ENCODE peak calls at places on chromosomes 2 and 18, in four cellular contexts. W is HCT116, Z is thoracic aorta, M is IMR-90. D is an unnamed sample.

GRCh38 chr2:185215497-185215896 is 523.1 kb upstream of the FSIP2 start:
- DNase-seq in W (no peak), Z (no peak), M (no peak), D (no peak)

GRCh38 chr18:468841-469796 is 31.4 kb downstream of the COLEC12 start:
- DNase-seq in M (no peak), Z (no peak), W (no peak), D (no peak)

GRCh38 chr2:37800176-37800835 is 124.8 kb upstream of the RMDN2 start:
- DNase-seq in M (no peak), W (no peak), Z (no peak), D (no peak)

GRCh38 chr18:77191241-77191751 is 58.4 kb upstream of the GALR1 start:
- DNase-seq in M (peak; percentile 68), Z (no peak), W (no peak), D (no peak)

GRCh38 chr2:159738509-159739390 is 26.4 kb downstream of the MARCHF7 start:
- DNase-seq in W (no peak), M (no peak), Z (no peak), D (no peak)

GRCh38 chr2:171260471-171261424 is 100.1 kb upstream of the TLK1 start:
- DNase-seq in W (no peak), M (no peak), Z (no peak), D (no peak)

GRCh38 chr2:20196053-20196880 is 28.7 kb downstream of the SDC1 start:
- DNase-seq in Z (no peak), W (no peak), M (no peak), D (peak; percentile 40)

GRCh38 chr2:121502246-121502645 is 28.4 kb upstream of the RNU4ATAC start:
- DNase-seq in Z (no peak), M (peak; percentile 73), W (no peak), D (no peak)

GRCh38 chr2:194003911-194004310 is 1653.1 kb upstream of the SLC39A10 start:
- DNase-seq in W (no peak), Z (no peak), M (no peak), D (no peak)

GRCh38 chr2:67272195-67272594 is 124.9 kb upstream of the ETAA1 start:
- DNase-seq in M (peak; percentile 66), W (no peak), Z (no peak), D (no peak)

GRCh38 chr2:14827226-14828023 is 194.9 kb downstream of the LRATD1 start:
- DNase-seq in W (no peak), M (peak; percentile 1), Z (no peak), D (no peak)

GRCh38 chr2:98028931-98029717 is 33.4 kb upstream of the TMEM131 start:
- DNase-seq in M (no peak), Z (no peak), W (no peak), D (no peak)

GRCh38 chr18:28837100-28837499 is 660.2 kb upstream of the CDH2 start:
- DNase-seq in M (no peak), W (no peak), Z (no peak), D (no peak)

GRCh38 chr2:229408356-229408755 is 137.3 kb upstream of the PID1 start:
- DNase-seq in M (peak; percentile 91), W (peak; percentile 85), Z (peak; percentile 48), D (peak; percentile 19)

GRCh38 chr2:197024206-197024605 is 97.7 kb upstream of the PGAP1 start:
- DNase-seq in Z (no peak), M (peak; percentile 13), W (no peak), D (no peak)

GRCh38 chr2:143329288-143329687 is 200.1 kb downstream of the ARHGAP15 start:
- DNase-seq in Z (no peak), W (no peak), M (no peak), D (no peak)

GRCh38 chr18:26843760-26844159 is 21.7 kb downstream of the AQP4 start:
- DNase-seq in Z (no peak), W (no peak), M (no peak), D (no peak)

GRCh38 chr18:55753643-55754255 is 165.8 kb upstream of the TCF4 start:
- DNase-seq in Z (no peak), W (no peak), M (peak; percentile 45), D (no peak)

DNA sequence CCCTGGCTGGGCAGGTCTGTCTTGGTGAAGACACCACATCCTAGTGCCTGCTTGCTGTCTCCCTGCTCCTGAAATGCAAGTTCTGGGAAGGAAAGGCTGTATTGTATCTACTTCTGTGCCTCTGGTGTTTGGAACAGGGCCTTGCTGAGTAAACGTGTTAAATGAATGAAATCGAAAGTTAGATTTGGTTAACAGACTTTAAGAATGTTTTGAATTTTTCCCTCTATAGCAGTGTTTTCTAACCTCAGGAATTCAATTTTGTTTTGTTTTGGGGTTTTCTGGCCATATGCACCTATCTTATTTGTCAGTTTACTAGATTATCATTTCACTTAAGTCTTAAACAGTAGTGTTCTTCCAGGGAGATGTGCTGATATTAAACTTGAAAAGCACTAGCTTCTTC is 20.7 kb downstream of the FARP2 start:
- DNase-seq in M (no peak), Z (no peak), W (no peak), D (no peak)
- H3K4me1 ChIP-seq in M (peaks cover 15% of the 10 kb centered on the region), Z (peaks cover 49% of the 10 kb centered on the region), W (peaks cover 10% of the 10 kb centered on the region), D (peaks cover 61% of the 10 kb centered on the region)

DNA sequence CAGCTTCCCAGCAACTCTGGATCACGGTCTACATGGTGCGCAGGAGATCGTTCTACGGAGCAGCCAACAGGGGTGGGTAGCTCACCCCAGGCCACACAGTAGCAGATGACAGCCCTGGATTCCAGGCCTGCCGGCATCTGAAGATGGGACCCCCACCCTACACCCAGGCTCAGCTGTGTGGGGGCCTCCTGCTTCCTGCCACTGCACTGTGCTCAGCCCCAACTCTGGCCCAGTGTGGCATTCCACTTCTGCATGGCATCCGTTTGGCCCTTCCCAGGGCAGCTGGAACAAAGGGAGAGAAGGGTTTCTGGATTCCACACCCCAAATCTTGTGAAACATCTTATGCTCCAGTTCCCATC is 9.1 kb downstream of the PER2 start:
- DNase-seq in Z (no peak), M (no peak), W (no peak), D (no peak)
- H3K4me1 ChIP-seq in Z (peaks cover 27% of the 10 kb centered on the region), M (no peaks in the 10 kb centered on the region), W (no peaks in the 10 kb centered on the region), D (peaks cover 25% of the 10 kb centered on the region)

GRCh38 chr2:60316381-60317028 is 236.9 kb downstream of the BCL11A start:
- DNase-seq in Z (no peak), M (no peak), W (no peak), D (peak; percentile 15)

GRCh38 chr2:60318544-60318943 is 234.9 kb downstream of the BCL11A start:
- DNase-seq in Z (no peak), W (no peak), M (no peak), D (no peak)

GRCh38 chr2:60317029-60317386 is 236.4 kb downstream of the BCL11A start:
- DNase-seq in Z (no peak), W (no peak), M (no peak), D (no peak)

GRCh38 chr2:60317831-60318230 is 235.6 kb downstream of the BCL11A start:
- DNase-seq in Z (no peak), W (no peak), M (no peak), D (no peak)

GRCh38 chr2:60319031-60319547 is 234.4 kb downstream of the BCL11A start:
- DNase-seq in W (no peak), M (no peak), Z (no peak), D (no peak)
- H3K4me1 ChIP-seq in W (no peaks in the 10 kb centered on the region), M (no peaks in the 10 kb centered on the region), Z (no peaks in the 10 kb centered on the region), D (peaks cover 15% of the 10 kb centered on the region)

DNA sequence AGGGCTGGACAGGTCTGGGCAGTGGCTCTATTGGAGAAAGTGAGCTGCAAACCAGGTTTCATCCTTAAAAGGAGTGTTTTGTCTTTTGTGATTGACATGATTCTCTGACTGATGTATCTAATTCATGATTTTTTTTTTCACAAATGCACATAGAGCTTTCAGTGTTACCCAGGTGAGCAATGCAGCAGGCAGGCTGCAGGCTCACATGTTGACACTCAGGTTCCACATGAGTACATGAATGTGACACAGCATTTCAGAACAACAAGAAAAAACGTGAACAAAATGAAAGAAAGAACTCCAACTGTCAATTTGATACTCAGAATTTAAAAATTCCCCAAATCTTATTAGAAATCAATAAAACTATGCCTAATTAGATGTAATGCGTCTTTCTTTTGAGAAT is 430.2 kb downstream of the LPIN1 start:
- DNase-seq in M (no peak), Z (no peak), W (no peak), D (no peak)
- H3K4me1 ChIP-seq in M (peaks cover 11% of the 10 kb centered on the region), Z (peaks cover 15% of the 10 kb centered on the region), W (peaks cover 12% of the 10 kb centered on the region), D (peaks cover 4% of the 10 kb centered on the region)

GRCh38 chr2:141062443-141062842 is 1068.4 kb downstream of the LRP1B start:
- DNase-seq in Z (no peak), M (no peak), W (no peak), D (peak; percentile 16)
- H3K4me1 ChIP-seq in Z (no peaks in the 10 kb centered on the region), M (no peaks in the 10 kb centered on the region), W (no peaks in the 10 kb centered on the region), D (no peaks in the 10 kb centered on the region)